ENCODE peak calls at places on chromosomes 12 and 14, in six cellular contexts. E is right atrium auricular region, N is GM06990, W is A549, X is transverse colon, I is HL-60. V is an unnamed sample.

GRCh38 chr12:128025856-128026255 is 241.1 kb upstream of the TMEM132C start:
- DNase-seq in N (no peak), X (peak; percentile 73), E (no peak), I (no peak), W (no peak), V (peak; percentile 9)

GRCh38 chr12:55068416-55069010 is 48.7 kb downstream of the NEUROD4 start:
- DNase-seq in N (no peak), I (peak; percentile 54), W (peak; percentile 62), E (no peak), X (no peak), V (peak; percentile 49)

GRCh38 chr12:116137318-116137717 is 140.2 kb downstream of the MED13L start:
- DNase-seq in I (no peak), N (no peak), W (no peak), X (no peak), E (no peak), V (no peak)

GRCh38 chr14:93036652-93037341 is 78.9 kb downstream of the ITPK1 start:
- DNase-seq in W (no peak), X (no peak), I (no peak), N (no peak), E (no peak), V (no peak)

GRCh38 chr14:28142400-28143015 is 624.1 kb upstream of the FOXG1 start:
- DNase-seq in W (no peak), E (no peak), N (no peak), X (no peak), I (no peak), V (peak; percentile 54)

GRCh38 chr12:24555730-24556129 is 393.2 kb downstream of the BCAT1 start:
- DNase-seq in W (no peak), I (no peak), X (no peak), E (no peak), N (no peak), V (no peak)

GRCh38 chr14:49634547-49635334 is at the start of gene DNAAF2:
- DNase-seq in X (peak; percentile 69), E (peak; percentile 71), I (no peak), W (peak; percentile 66), N (no peak), V (peak; percentile 75)

GRCh38 chr14:66530526-66530925 is 22.6 kb downstream of the GPHN start:
- DNase-seq in X (peak; percentile 9), I (no peak), W (no peak), E (no peak), N (no peak), V (no peak)

GRCh38 chr12:11719678-11720099 is 70.2 kb downstream of the ETV6 start:
- DNase-seq in X (peak; percentile 39), W (no peak), N (no peak), E (peak; percentile 79), I (peak; percentile 66), V (peak; percentile 94)

GRCh38 chr14:104752338-104752734 is 611 bp upstream of the SIVA1 start:
- DNase-seq in I (no peak), W (peak; percentile 95), N (no peak), E (no peak), X (no peak), V (no peak)

GRCh38 chr12:43550831-43551270 is 1.2 kb downstream of the ADAMTS20 start:
- DNase-seq in W (no peak), I (no peak), E (no peak), X (no peak), N (no peak), V (no peak)

DNA sequence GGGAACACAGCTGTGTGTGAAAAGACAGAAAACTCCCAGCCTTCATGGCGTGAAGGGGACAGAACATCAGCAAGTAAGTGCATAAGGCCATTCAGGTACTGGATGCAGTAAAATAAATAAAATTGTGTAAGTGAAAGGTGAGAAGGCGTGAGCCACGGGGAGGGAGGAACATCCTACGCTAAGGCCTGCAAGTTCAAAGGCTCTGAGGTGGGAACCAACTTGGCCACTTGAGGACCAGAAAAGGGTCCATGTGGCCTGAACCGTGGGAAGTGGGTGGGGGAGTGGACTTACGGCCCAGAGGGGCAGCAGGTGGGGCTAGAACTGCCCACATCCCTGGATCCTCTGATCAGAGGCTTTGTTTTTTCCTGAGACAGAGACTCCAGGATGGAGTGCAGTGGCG is 888 bp upstream of the ABCB9 start:
- DNase-seq in X (no peak), E (no peak), I (no peak), W (no peak), N (no peak), V (no peak)
- H3K4me3 ChIP-seq in X (no peak overlapping the region), E (no peak overlapping the region), I (no peak overlapping the region), W (no peak overlapping the region), N (no peak overlapping the region), V (no peak overlapping the region)

DNA sequence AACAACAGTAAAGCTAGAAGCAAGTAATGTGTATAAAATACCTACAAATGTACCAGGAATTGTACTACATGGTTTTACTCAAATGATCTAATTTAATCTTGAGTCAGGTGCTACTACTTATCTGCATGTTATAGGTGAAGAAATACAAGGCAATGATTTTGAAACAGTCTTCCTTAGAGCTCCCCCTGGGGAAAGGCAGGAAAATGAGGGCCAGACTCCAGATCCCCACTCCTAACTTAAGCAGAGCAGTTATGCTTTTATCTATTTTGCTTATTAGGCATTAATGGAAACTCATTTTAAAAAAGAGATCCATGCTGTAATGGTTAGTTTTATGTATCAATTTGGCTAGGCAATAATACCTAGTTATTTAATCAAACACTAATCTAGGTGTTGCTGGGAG is 109.3 kb upstream of the CPSF6 start:
- DNase-seq in W (no peak), I (no peak), X (no peak), E (no peak), N (no peak), V (no peak)
- TF ChIP-seq CTCF in W (no peak), I (no peak), X (no peak), E (no peak), N (peak; percentile 12), V (no peak)

DNA sequence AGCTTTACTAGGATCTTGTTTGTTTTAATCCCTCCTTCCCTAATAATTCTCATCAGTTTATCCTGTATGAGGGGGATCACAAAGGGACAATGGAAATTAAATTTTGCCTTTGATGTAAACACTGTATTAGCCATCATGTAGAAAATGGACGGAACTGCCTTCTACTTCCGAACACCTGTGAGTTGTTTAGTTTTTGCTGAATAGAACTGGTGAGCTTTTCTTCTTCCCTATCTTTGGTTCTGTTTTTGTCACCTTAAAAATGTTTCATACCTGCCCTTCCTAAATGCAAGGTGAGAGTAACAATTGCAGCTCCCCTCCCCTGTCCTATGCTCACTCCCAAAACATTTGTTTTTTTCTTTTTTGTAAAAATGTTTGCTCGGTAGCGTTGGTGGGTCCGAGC is 7.6 kb downstream of the FOXA1 start:
- DNase-seq in E (no peak), W (no peak), N (no peak), X (no peak), I (no peak), V (no peak)
- H3K4me3 ChIP-seq in E (no peak overlapping the region), W (peak overlapping the region; percentile 60), N (no peak overlapping the region), X (no peak overlapping the region), I (no peak overlapping the region), V (no peak overlapping the region)

DNA sequence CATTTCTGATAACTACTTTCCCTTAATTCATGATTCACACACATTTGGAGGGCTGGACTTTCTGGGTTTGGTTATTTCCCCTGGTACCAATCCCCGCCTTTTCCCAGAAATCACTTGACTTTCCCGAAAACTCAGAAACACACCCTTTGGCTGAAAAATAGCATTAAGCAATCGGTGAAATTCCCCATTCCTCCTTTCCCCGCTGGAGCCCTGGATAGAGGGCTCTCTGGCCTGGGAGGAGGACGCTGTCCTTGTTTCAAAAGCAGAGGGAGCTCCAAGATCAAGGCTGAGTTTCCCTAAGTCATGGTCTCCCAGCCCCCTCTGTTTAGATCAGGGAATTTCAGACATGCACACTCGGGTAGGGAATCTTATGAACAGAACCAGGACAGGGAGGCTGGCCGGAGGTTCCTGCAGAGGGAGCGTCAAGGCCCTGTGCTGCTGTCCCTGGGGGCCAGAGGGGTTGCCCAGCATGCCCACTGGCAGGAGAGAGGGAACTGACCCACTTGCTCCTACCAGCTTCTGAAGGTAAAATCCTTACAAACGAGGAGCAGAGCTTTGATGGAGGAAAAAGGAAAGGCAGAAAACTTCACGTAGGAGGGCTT is at the start of gene C1S:
- DNase-seq in X (peak; percentile 54), W (peak; percentile 93), E (peak; percentile 92), I (no peak), N (no peak), V (peak; percentile 88)
- TF ChIP-seq CTCF in X (peak; percentile 68), W (peak; percentile 96), E (peak; percentile 73), I (no peak), N (no peak), V (peak; percentile 79)

GRCh38 chr12:2475984-2476383 is 318.8 kb upstream of the FKBP4 start:
- DNase-seq in E (no peak), I (no peak), W (no peak), N (no peak), X (no peak), V (no peak)
- H3K4me3 ChIP-seq in E (no peak overlapping the region), I (no peak overlapping the region), W (no peak overlapping the region), N (no peak overlapping the region), X (no peak overlapping the region), V (no peak overlapping the region)

GRCh38 chr12:120854804-120855203 is 49.4 kb downstream of the SPPL3 start:
- DNase-seq in X (no peak), I (no peak), N (no peak), W (no peak), E (no peak), V (no peak)

GRCh38 chr12:120855823-120856589 is 48.2 kb downstream of the SPPL3 start:
- DNase-seq in N (no peak), W (no peak), X (no peak), E (no peak), I (no peak), V (no peak)

GRCh38 chr12:120858306-120859088 is 45.7 kb downstream of the SPPL3 start:
- DNase-seq in I (no peak), W (no peak), E (no peak), X (no peak), N (no peak), V (no peak)

GRCh38 chr12:120853188-120853587 is 51.0 kb downstream of the SPPL3 start:
- DNase-seq in I (no peak), E (no peak), W (no peak), N (no peak), X (no peak), V (no peak)

GRCh38 chr12:120856980-120857379 is 47.2 kb downstream of the SPPL3 start:
- DNase-seq in W (no peak), N (no peak), E (no peak), I (no peak), X (no peak), V (no peak)
- TF ChIP-seq CTCF in W (peak; percentile 25), N (peak; percentile 47), E (no peak), I (no peak), X (no peak), V (peak; percentile 35)

GRCh38 chr14:73712540-73713141 is 1.5 kb downstream of the PNMA1 start:
- DNase-seq in W (no peak), I (no peak), X (no peak), E (no peak), N (peak; percentile 47), V (peak; percentile 22)
- H3K4me3 ChIP-seq in W (peak overlapping the region; percentile 73), I (no peak overlapping the region), X (peak overlapping the region; percentile 93), E (peak overlapping the region; percentile 82), N (peak overlapping the region; percentile 77), V (peak overlapping the region; percentile 79)

DNA sequence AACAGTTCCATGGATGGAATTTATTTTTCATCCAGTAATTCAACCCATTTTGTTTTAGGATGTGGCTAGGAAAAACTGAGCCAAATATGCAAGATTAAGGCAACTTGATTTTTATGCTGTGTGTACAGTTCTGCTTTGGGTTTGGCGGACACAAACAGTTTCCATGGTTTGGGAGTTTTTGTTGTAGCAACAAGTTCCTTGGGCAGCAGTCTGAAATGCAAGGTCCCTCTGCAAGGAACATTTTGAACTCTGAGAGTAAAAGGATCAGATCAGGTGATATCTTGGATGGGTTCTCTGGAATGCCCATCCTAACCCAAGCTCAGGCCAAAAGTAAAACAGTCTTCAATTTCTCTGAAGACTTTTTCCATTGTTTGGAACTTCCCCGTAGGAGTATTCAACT is 161.2 kb downstream of the TMX1 start:
- DNase-seq in E (no peak), I (no peak), N (no peak), W (no peak), X (no peak), V (peak; percentile 39)
- TF ChIP-seq CTCF in E (no peak), I (no peak), N (no peak), W (no peak), X (no peak), V (no peak)

V was measured in astrocyte of the spinal cord.